ENCODE peak calls at places on chromosome 5, in seven cellular contexts. A, U, G, R, W, V and X are unnamed samples. For H3K79me1, the result is how much of the 10 kb centered on the place peaks cover.

GRCh38 chr5:73380052-73380451 is 68.5 kb downstream of the FOXD1 start:
- DNase-seq in A (no peak), U (no peak), G (no peak), R (no peak), W (no peak), V (no peak), X (no peak)

GRCh38 chr5:177509991-177510566 is 453 bp upstream of the DOK3 start:
- DNase-seq in A (no peak), U (no peak), G (no peak), R (no peak), W (no peak), V (no peak), X (no peak)

GRCh38 chr5:124087752-124088151 is 575.8 kb downstream of the CSNK1G3 start:
- DNase-seq in A (no peak), U (no peak), G (peak), R (peak), W (no peak), V (no peak), X (peak)

GRCh38 chr5:101687630-101688029 is 608.5 kb downstream of the SLCO4C1 start:
- DNase-seq in A (peak), U (no peak), G (no peak), R (no peak), W (no peak), V (peak), X (no peak)

GRCh38 chr5:45225571-45226031 is 416.9 kb downstream of the MRPS30 start:
- DNase-seq in A (no peak), U (peak), G (no peak), R (no peak), W (no peak), V (no peak), X (no peak)

GRCh38 chr5:158798140-158798539 is 301.6 kb downstream of the EBF1 start:
- DNase-seq in A (no peak), U (no peak), G (no peak), R (no peak), W (no peak), V (no peak), X (no peak)

GRCh38 chr5:31711935-31712592 is 73.1 kb downstream of the PDZD2 start:
- DNase-seq in A (no peak), U (no peak), G (no peak), R (no peak), W (no peak), V (no peak), X (no peak)

GRCh38 chr5:31442253-31442820 is 89.6 kb downstream of the DROSHA start:
- DNase-seq in A (no peak), U (no peak), G (no peak), R (no peak), W (peak), V (peak), X (no peak)

GRCh38 chr5:134503937-134504437 is 21.5 kb upstream of the JADE2 start:
- DNase-seq in A (no peak), U (no peak), G (no peak), R (no peak), W (peak), V (no peak), X (no peak)

GRCh38 chr5:178314066-178314660 is 81.6 kb upstream of the PHYKPL start:
- DNase-seq in A (no peak), U (no peak), G (no peak), R (no peak), W (no peak), V (no peak), X (no peak)

GRCh38 chr5:175688352-175689146 is 30.7 kb downstream of the HRH2 start:
- DNase-seq in A (no peak), U (no peak), G (peak), R (no peak), W (no peak), V (no peak), X (no peak)
- H3K79me1 ChIP-seq in A (under half), U (under half), G (under half), R (under half), W (under half), V (under half), X (under half)

GRCh38 chr5:2866622-2867372 is 115.3 kb upstream of the IRX2 start:
- DNase-seq in A (no peak), U (no peak), G (no peak), R (no peak), W (no peak), V (no peak), X (no peak)
- H3K79me1 ChIP-seq in A (under half), U (under half), G (under half), R (under half), W (under half), V (under half), X (under half)

DNA sequence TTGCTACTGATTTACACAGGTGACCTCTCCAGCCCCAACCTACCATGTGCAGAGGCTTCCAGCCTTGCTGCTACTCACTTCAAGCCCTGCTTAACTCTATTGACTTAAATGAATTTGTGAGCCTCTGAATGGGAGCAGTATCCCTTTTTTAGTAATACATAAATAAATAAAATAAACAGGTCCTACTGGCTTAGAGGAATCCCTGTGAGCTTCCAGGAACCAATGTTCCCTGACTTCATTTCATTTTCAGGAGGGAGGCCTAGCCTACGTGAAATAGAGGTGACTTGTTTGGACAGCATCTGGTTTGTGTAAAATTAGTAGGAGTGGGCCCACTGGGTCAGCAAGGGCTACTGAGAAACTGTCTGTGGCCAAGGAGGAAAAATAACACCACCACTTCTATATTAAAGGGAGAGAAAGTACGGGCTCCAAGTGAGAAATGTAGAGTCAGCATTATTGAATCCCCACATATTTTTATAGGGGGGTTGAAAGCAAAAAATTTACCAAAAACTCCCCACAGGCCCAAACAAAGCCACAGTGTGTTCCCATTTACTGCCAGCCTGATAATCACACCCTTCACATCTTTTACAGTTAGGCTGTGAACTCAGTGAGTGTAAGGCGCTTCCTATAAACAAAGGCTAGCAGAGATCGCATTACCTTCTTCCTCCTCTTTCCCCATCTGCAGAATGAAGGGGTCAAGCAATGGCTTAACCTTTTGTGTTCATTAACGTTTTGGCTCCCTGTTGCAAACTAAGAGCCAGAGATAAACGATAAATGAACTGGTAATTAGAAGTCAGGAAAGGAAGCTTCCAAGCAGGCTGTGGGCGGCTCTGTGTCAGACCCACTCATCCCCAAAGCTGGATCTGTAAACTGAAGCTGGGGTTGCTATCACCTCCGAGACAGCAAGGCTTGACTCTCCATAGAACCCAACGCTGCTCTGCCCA is 138.8 kb upstream of the LIFR start:
- DNase-seq in A (no peak), U (no peak), G (peak), R (no peak), W (no peak), V (peak), X (peak)
- H3K79me1 ChIP-seq in A (under half), U (under half), G (under half), R (under half), W (under half), V (under half), X (under half)

DNA sequence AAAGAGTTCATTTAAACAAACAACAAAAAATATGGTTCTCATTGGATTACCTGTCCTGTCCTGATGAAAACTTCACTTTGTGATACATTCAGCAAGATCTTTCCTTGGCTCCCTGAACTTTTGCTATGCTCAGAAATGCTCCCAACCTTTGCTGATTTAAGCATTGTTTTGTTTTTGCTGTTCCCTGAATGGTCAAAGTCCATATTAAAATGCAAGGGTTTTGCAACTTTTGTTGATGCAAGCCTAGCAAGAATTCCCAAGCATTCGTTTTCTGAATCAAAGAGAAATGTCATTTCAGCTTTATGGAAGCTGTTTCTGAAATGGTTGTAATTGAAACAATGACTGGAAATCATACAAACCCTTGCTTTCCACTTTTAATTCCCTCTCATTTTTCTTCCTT is 3.1 kb upstream of the SFXN1 start:
- DNase-seq in A (no peak), U (no peak), G (no peak), R (no peak), W (no peak), V (no peak), X (no peak)
- H3K79me1 ChIP-seq in A (under half), U (under half), G (under half), R (under half), W (under half), V (under half), X (under half)

GRCh38 chr5:174386306-174386705 is 338.1 kb upstream of the MSX2 start:
- DNase-seq in A (peak), U (no peak), G (no peak), R (no peak), W (peak), V (no peak), X (no peak)

GRCh38 chr5:174384509-174384947 is 339.0 kb downstream of the NSG2 start:
- DNase-seq in A (peak), U (no peak), G (no peak), R (no peak), W (peak), V (peak), X (no peak)

GRCh38 chr5:174383196-174384178 is 338.0 kb downstream of the NSG2 start:
- DNase-seq in A (peak), U (no peak), G (peak), R (no peak), W (peak), V (peak), X (no peak)

GRCh38 chr5:174387448-174387847 is 336.9 kb upstream of the MSX2 start:
- DNase-seq in A (peak), U (no peak), G (no peak), R (no peak), W (no peak), V (no peak), X (no peak)

GRCh38 chr5:174386846-174387245 is 337.5 kb upstream of the MSX2 start:
- DNase-seq in A (no peak), U (no peak), G (no peak), R (no peak), W (no peak), V (no peak), X (no peak)
- H3K79me1 ChIP-seq in A (under half), U (under half), G (under half), R (under half), W (under half), V (under half), X (under half)

DNA sequence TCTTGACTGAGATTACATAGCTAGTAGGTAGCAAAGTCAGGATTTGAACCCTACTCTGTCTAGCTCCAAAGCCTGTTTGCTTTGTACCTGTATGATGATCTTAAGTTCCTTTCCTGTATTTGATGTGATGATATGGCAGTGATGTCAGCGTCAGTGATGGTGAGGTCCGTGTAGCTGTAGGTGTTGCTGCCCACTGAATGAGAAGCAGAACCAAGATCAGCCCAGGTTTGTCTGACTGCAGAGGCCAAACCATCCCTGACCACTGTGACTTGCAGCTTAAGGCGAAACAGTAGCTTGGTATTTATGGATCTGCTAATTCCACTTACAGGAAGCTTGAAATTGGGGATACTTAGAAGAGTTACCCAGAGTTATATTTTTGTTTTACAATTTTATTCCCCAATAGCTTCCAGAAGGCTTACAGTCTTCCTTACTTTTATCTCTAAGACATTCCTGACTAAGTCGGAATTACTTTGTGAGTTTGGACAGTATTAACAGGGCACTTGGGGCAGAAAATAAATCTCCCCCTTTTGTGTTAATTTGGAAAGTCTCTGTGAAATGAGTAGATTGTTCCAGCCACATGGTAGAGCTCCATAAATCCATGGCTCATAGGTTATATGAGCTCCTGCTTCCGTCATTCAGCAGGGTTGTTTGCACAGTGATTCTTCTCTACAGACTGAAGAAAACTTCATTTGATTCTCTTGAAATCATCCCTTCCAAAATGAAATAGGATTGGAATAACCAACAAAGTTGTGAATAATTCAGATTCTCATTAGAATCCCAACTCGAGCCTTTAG is 273.4 kb downstream of the NR3C1 start:
- DNase-seq in A (no peak), U (no peak), G (no peak), R (no peak), W (no peak), V (no peak), X (no peak)
- H3K79me1 ChIP-seq in A (under half), U (under half), G (under half), R (under half), W (under half), V (under half), X (under half)

DNA sequence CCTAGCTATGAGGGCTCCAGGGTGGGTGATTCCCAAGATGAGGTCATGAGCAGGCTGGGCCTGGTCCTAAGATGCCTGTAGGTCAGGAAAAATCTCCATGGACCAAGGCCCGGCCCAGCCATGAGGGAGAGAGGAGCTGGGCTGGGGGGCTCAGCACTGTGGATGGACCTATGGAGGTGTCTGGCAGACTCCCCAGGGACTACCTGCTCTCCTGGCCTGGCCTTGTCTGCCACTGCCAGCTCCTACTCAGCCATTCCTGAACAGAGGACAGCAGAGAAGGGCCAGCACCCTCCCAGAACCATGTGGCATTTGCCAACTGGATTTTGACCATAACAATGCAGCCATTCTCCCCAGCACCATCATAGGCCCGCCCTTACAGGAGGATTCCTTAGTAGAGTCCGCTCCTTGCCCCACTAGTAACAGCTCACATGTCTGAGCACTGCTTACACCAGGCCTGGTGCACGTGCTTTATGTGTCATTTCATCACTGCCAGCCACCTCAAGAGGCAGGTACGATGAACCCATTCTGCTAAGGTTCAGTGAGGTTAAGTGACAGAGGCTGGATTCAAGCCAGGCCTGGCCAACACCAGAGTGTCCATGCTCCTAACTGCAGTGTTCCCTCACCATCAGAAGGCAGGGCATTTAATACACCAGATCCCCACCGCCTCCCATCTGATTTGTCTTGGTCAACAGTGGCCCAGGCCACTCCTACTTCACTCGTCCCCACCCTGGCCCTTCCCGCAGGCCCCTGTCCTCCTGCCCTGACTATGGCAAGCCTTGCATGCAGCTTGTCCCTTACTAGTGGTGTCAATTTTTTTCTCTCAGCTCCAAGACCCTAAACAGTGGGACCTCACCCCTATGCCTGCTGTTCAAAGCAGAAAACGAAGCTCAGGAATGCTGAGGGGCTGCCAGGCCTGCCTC is 670 bp downstream of the IL13 start:
- DNase-seq in A (no peak), U (no peak), G (no peak), R (no peak), W (no peak), V (no peak), X (no peak)
- H3K79me1 ChIP-seq in A (under half), U (under half), G (under half), R (under half), W (under half), V (under half), X (under half)

GRCh38 chr5:10545084-10545483 is 18.8 kb upstream of the ANKRD33B start:
- DNase-seq in A (no peak), U (no peak), G (no peak), R (no peak), W (no peak), V (no peak), X (no peak)
- H3K79me1 ChIP-seq in A (under half), U (under half), G (under half), R (under half), W (under half), V (under half), X (under half)